ENCODE peak calls at places on chromosomes 5 and 9, in five cellular contexts. Y is foreskin fibroblast; W is CD8-positive, alpha-beta memory T cell; I is ovary; O is fibroblast of lung. P is an unnamed sample.
A peak's percentile ranks its signal among the peaks of the same experiment; 100 is the strongest.

GRCh38 chr5:1638658-1639400 is 115.1 kb upstream of the LPCAT1 start:
- DNase-seq in O (no peak), Y (no peak), I (peak; percentile 21), W (no peak), P (no peak)

GRCh38 chr5:52776116-52776515 is 11.6 kb upstream of the ITGA1 start:
- DNase-seq in O (no peak), W (peak; percentile 26), I (no peak), Y (no peak), P (no peak)

GRCh38 chr9:113245894-113246293 is 24.6 kb downstream of the SLC31A1 start:
- DNase-seq in Y (no peak), W (no peak), I (no peak), O (no peak), P (no peak)

GRCh38 chr5:149414405-149415244 is 35.5 kb upstream of the IL17B start:
- DNase-seq in Y (no peak), O (peak; percentile 62), I (peak; percentile 44), W (no peak), P (no peak)

GRCh38 chr9:100426532-100427365 is at the start of gene MSANTD3:
- DNase-seq in Y (peak; percentile 75), O (peak; percentile 61), W (peak; percentile 47), I (peak; percentile 77), P (no peak)

GRCh38 chr5:140246378-140247122 is 56.4 kb downstream of the PFDN1 start:
- DNase-seq in I (peak; percentile 66), Y (peak; percentile 79), O (peak; percentile 57), W (no peak), P (peak; percentile 48)

GRCh38 chr5:149039501-149039900 is 23.4 kb downstream of the SH3TC2 start:
- DNase-seq in W (no peak), O (peak; percentile 42), Y (no peak), I (no peak), P (no peak)

GRCh38 chr5:151123897-151124751 is 33.5 kb downstream of the ANXA6 start:
- DNase-seq in Y (no peak), O (peak; percentile 16), W (peak; percentile 55), I (no peak), P (no peak)

GRCh38 chr9:33380390-33381094 is 21.8 kb downstream of the AQP7 start:
- DNase-seq in I (no peak), W (no peak), O (no peak), Y (no peak), P (no peak)

GRCh38 chr9:93958875-93959682 is 3.9 kb upstream of the BARX1 start:
- DNase-seq in I (peak; percentile 28), O (peak; percentile 34), W (no peak), Y (peak; percentile 24), P (no peak)

GRCh38 chr9:126303488-126303887 is 23.1 kb upstream of the MVB12B start:
- DNase-seq in I (no peak), O (no peak), Y (no peak), W (no peak), P (no peak)

GRCh38 chr9:100322954-100323536 is 29.7 kb downstream of the TEX10 start:
- DNase-seq in Y (peak; percentile 10), I (no peak), O (peak; percentile 60), W (no peak), P (peak; percentile 7)

GRCh38 chr5:173771058-173771742 is 116.9 kb upstream of the CPEB4 start:
- DNase-seq in I (no peak), Y (no peak), O (no peak), W (no peak), P (no peak)

GRCh38 chr5:174736351-174736721 is 12.0 kb downstream of the MSX2 start:
- DNase-seq in O (peak; percentile 51), I (no peak), W (no peak), Y (peak; percentile 47), P (peak; percentile 72)

GRCh38 chr5:77428033-77428432 is 64.1 kb downstream of the WDR41 start:
- DNase-seq in Y (no peak), W (no peak), O (no peak), I (no peak), P (peak; percentile 32)

GRCh38 chr5:141412853-141413539 is at the start of gene PCDHGA10:
- DNase-seq in O (peak; percentile 81), I (no peak), Y (peak; percentile 71), W (peak; percentile 46), P (no peak)

GRCh38 chr9:95626885-95627558 is 110.3 kb upstream of the PTCH1 start:
- DNase-seq in O (no peak), W (peak; percentile 16), I (no peak), Y (no peak), P (no peak)

GRCh38 chr9:100190339-100190738 is 91.3 kb downstream of the INVS start:
- DNase-seq in Y (no peak), I (no peak), O (no peak), W (no peak), P (no peak)

GRCh38 chr9:114501786-114502682 is 3.2 kb downstream of the WHRN start:
- DNase-seq in O (peak; percentile 60), W (no peak), Y (peak; percentile 9), I (no peak), P (peak; percentile 18)

DNA sequence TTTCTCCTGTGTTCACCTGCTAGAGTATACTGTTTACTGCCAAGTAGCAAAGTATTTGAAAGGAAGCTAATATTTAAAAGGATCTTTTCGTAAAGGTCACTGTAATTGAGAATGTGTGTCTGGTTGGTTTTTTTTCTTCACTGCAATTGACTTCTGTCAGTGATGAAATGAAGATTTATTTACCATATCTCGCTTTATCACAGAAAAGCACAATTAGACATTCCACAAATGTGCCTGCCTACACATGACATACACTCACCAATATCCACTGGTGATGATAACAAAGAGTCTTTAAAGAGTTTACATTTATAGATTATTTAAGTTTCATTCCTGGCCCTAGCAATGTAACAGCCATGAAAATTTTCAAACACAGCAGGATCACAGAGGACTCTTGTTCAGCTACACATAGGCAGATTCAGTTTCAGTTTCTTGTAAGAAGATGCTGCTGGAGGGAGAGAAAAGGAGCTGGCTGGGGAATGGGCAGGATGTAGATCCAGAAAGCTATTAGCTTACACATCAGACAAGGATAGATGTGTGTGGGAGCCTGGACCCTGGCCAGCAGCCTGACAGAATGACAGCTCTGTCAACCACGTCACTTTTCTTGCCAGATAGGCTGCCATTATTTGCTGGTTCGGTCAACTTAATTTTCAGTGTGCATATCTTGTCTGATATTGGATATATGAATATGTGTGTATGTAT is 104.0 kb downstream of the GDNF start:
- DNase-seq in I (no peak), W (no peak), O (peak; percentile 43), Y (no peak), P (no peak)
- H3K4me3 ChIP-seq in I (no peak overlapping the region), W (no peak overlapping the region), O (no peak overlapping the region), Y (no peak overlapping the region), P (no peak overlapping the region)

GRCh38 chr9:133294257-133294656 is 19.3 kb upstream of the ABO start:
- DNase-seq in O (no peak), I (no peak), W (no peak), Y (no peak), P (no peak)
- H3K4me3 ChIP-seq in O (no peak overlapping the region), I (no peak overlapping the region), W (no peak overlapping the region), Y (no peak overlapping the region), P (no peak overlapping the region)

DNA sequence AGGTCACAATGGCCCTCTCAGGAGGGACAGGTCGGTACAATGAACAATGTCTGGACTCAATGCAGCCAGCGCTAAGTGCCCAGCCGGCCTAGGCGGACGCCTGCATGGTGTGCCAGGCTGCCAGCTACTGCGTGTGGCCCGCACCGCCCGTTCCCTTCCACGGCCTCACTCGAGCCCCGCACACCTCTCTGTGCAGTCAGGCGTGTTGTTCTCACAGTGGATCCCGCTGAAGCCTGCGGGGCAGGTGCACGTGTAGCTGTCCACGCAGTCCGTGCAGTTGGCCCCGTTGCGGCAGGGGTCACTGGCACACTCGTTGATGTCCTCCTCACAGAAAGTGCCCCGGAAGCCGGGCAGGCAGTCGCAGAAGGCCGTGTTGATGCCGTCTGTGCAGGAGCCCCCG is 26.7 kb upstream of the SEC16A start:
- DNase-seq in Y (no peak), O (no peak), I (no peak), W (no peak), P (no peak)
- H3K4me3 ChIP-seq in Y (no peak overlapping the region), O (no peak overlapping the region), I (no peak overlapping the region), W (no peak overlapping the region), P (no peak overlapping the region)

GRCh38 chr5:137619191-137619870 is 116.6 kb downstream of the KLHL3 start:
- DNase-seq in Y (peak; percentile 74), O (peak; percentile 87), W (no peak), I (peak; percentile 54), P (peak; percentile 91)
- H3K4me3 ChIP-seq in Y (no peak overlapping the region), O (no peak overlapping the region), W (no peak overlapping the region), I (no peak overlapping the region), P (no peak overlapping the region)

GRCh38 chr5:132812949-132813598 is at the start of gene SOWAHA:
- DNase-seq in Y (no peak), O (peak; percentile 25), W (no peak), I (no peak), P (no peak)
- H3K4me3 ChIP-seq in Y (no peak within 1 kb of the TSS), O (no peak within 1 kb of the TSS), W (no peak within 1 kb of the TSS), I (peak within 1 kb of the TSS; percentile 27), P (peak within 1 kb of the TSS; percentile 18)

P was measured in AG09309.